ENCODE peak calls at places on chromosomes 16 and 17, in nine cellular contexts. One of them, this sample, is unnamed.

GRCh38 chr17:63961355-63962207 is 11.1 kb downstream of the SCN4A start:
- DNase-seq in IMR-90: peak
- DNase-seq in hepatocyte: peak
- DNase-seq in cardiac fibroblast: peak
- DNase-seq in heart left ventricle: peak
- DNase-seq in AG10803: peak
- DNase-seq in fibroblast of the aortic adventitia: peak
- DNase-seq in heart right ventricle: peak
- DNase-seq in epithelial cell of esophagus: peak
- DNase-seq in this sample: peak

GRCh38 chr17:66397486-66397885 is 95.1 kb downstream of the PRKCA start:
- DNase-seq in IMR-90: no peak
- DNase-seq in hepatocyte: no peak
- DNase-seq in cardiac fibroblast: no peak
- DNase-seq in heart left ventricle: no peak
- DNase-seq in AG10803: no peak
- DNase-seq in fibroblast of the aortic adventitia: peak
- DNase-seq in heart right ventricle: no peak
- DNase-seq in epithelial cell of esophagus: no peak
- DNase-seq in this sample: no peak

GRCh38 chr17:61411114-61411943 is 11.7 kb downstream of the TBX2 start:
- DNase-seq in IMR-90: peak
- DNase-seq in hepatocyte: peak
- DNase-seq in cardiac fibroblast: peak
- DNase-seq in heart left ventricle: peak
- DNase-seq in AG10803: peak
- DNase-seq in fibroblast of the aortic adventitia: peak
- DNase-seq in heart right ventricle: peak
- DNase-seq in epithelial cell of esophagus: peak
- DNase-seq in this sample: no peak

GRCh38 chr16:74627506-74628220 is 20.7 kb upstream of the GLG1 start:
- DNase-seq in IMR-90: peak
- DNase-seq in hepatocyte: no peak
- DNase-seq in cardiac fibroblast: no peak
- DNase-seq in heart left ventricle: no peak
- DNase-seq in AG10803: peak
- DNase-seq in fibroblast of the aortic adventitia: no peak
- DNase-seq in heart right ventricle: peak
- DNase-seq in epithelial cell of esophagus: no peak
- DNase-seq in this sample: no peak

GRCh38 chr17:29181226-29181625 is 1.0 kb upstream of the MYO18A start:
- DNase-seq in IMR-90: no peak
- DNase-seq in hepatocyte: no peak
- DNase-seq in cardiac fibroblast: no peak
- DNase-seq in heart left ventricle: no peak
- DNase-seq in AG10803: no peak
- DNase-seq in fibroblast of the aortic adventitia: no peak
- DNase-seq in heart right ventricle: no peak
- DNase-seq in epithelial cell of esophagus: peak
- DNase-seq in this sample: no peak

GRCh38 chr16:50888486-50889261 is 146.8 kb downstream of the CYLD start:
- DNase-seq in IMR-90: no peak
- DNase-seq in hepatocyte: no peak
- DNase-seq in cardiac fibroblast: no peak
- DNase-seq in heart left ventricle: no peak
- DNase-seq in AG10803: no peak
- DNase-seq in fibroblast of the aortic adventitia: no peak
- DNase-seq in heart right ventricle: no peak
- DNase-seq in epithelial cell of esophagus: no peak
- DNase-seq in this sample: no peak

GRCh38 chr17:16927641-16928321 is 44.1 kb downstream of the TNFRSF13B start:
- DNase-seq in IMR-90: no peak
- DNase-seq in hepatocyte: no peak
- DNase-seq in cardiac fibroblast: no peak
- DNase-seq in heart left ventricle: no peak
- DNase-seq in AG10803: no peak
- DNase-seq in fibroblast of the aortic adventitia: no peak
- DNase-seq in heart right ventricle: no peak
- DNase-seq in epithelial cell of esophagus: no peak
- DNase-seq in this sample: no peak

GRCh38 chr17:36731091-36731490 is 129.7 kb downstream of the MRM1 start:
- DNase-seq in IMR-90: no peak
- DNase-seq in hepatocyte: no peak
- DNase-seq in cardiac fibroblast: no peak
- DNase-seq in heart left ventricle: no peak
- DNase-seq in AG10803: no peak
- DNase-seq in fibroblast of the aortic adventitia: no peak
- DNase-seq in heart right ventricle: no peak
- DNase-seq in epithelial cell of esophagus: peak
- DNase-seq in this sample: no peak

GRCh38 chr17:39261286-39261685 is 35.5 kb upstream of the STAC2 start:
- DNase-seq in IMR-90: no peak
- DNase-seq in hepatocyte: no peak
- DNase-seq in cardiac fibroblast: no peak
- DNase-seq in heart left ventricle: no peak
- DNase-seq in AG10803: no peak
- DNase-seq in fibroblast of the aortic adventitia: no peak
- DNase-seq in heart right ventricle: no peak
- DNase-seq in epithelial cell of esophagus: no peak
- DNase-seq in this sample: no peak

GRCh38 chr17:14310584-14310983 is 9.7 kb downstream of the HS3ST3B1 start:
- DNase-seq in IMR-90: no peak
- DNase-seq in hepatocyte: no peak
- DNase-seq in cardiac fibroblast: no peak
- DNase-seq in heart left ventricle: no peak
- DNase-seq in AG10803: no peak
- DNase-seq in fibroblast of the aortic adventitia: no peak
- DNase-seq in heart right ventricle: peak
- DNase-seq in epithelial cell of esophagus: no peak
- DNase-seq in this sample: no peak

GRCh38 chr16:87795336-87795735 is 29.6 kb upstream of the KLHDC4 start:
- DNase-seq in IMR-90: no peak
- DNase-seq in hepatocyte: no peak
- DNase-seq in cardiac fibroblast: no peak
- DNase-seq in heart left ventricle: no peak
- DNase-seq in AG10803: no peak
- DNase-seq in fibroblast of the aortic adventitia: no peak
- DNase-seq in heart right ventricle: no peak
- DNase-seq in epithelial cell of esophagus: no peak
- DNase-seq in this sample: no peak

GRCh38 chr17:73307130-73307529 is 4.7 kb downstream of the CDC42EP4 start:
- DNase-seq in IMR-90: no peak
- DNase-seq in hepatocyte: no peak
- DNase-seq in cardiac fibroblast: no peak
- DNase-seq in heart left ventricle: no peak
- DNase-seq in AG10803: no peak
- DNase-seq in fibroblast of the aortic adventitia: no peak
- DNase-seq in heart right ventricle: no peak
- DNase-seq in epithelial cell of esophagus: no peak
- DNase-seq in this sample: peak

GRCh38 chr16:526181-527014 is 1.1 kb upstream of the CAPN15 start:
- DNase-seq in IMR-90: peak
- DNase-seq in hepatocyte: peak
- DNase-seq in cardiac fibroblast: peak
- DNase-seq in heart left ventricle: peak
- DNase-seq in AG10803: peak
- DNase-seq in fibroblast of the aortic adventitia: peak
- DNase-seq in heart right ventricle: peak
- DNase-seq in epithelial cell of esophagus: peak
- DNase-seq in this sample: peak

GRCh38 chr16:84199861-84200260 is 8.9 kb downstream of the ADAD2 start:
- DNase-seq in IMR-90: no peak
- DNase-seq in hepatocyte: no peak
- DNase-seq in cardiac fibroblast: no peak
- DNase-seq in heart left ventricle: no peak
- DNase-seq in AG10803: peak
- DNase-seq in fibroblast of the aortic adventitia: no peak
- DNase-seq in heart right ventricle: no peak
- DNase-seq in epithelial cell of esophagus: peak
- DNase-seq in this sample: peak

GRCh38 chr17:41527076-41528023 is 758 bp downstream of the KRT19 start:
- DNase-seq in IMR-90: no peak
- DNase-seq in hepatocyte: peak
- DNase-seq in cardiac fibroblast: peak
- DNase-seq in heart left ventricle: no peak
- DNase-seq in AG10803: no peak
- DNase-seq in fibroblast of the aortic adventitia: no peak
- DNase-seq in heart right ventricle: no peak
- DNase-seq in epithelial cell of esophagus: no peak
- DNase-seq in this sample: no peak

GRCh38 chr17:78645421-78646295 is 68.5 kb upstream of the DNAH17 start:
- DNase-seq in IMR-90: peak
- DNase-seq in hepatocyte: no peak
- DNase-seq in cardiac fibroblast: peak
- DNase-seq in heart left ventricle: peak
- DNase-seq in AG10803: no peak
- DNase-seq in fibroblast of the aortic adventitia: peak
- DNase-seq in heart right ventricle: peak
- DNase-seq in epithelial cell of esophagus: no peak
- DNase-seq in this sample: peak

DNA sequence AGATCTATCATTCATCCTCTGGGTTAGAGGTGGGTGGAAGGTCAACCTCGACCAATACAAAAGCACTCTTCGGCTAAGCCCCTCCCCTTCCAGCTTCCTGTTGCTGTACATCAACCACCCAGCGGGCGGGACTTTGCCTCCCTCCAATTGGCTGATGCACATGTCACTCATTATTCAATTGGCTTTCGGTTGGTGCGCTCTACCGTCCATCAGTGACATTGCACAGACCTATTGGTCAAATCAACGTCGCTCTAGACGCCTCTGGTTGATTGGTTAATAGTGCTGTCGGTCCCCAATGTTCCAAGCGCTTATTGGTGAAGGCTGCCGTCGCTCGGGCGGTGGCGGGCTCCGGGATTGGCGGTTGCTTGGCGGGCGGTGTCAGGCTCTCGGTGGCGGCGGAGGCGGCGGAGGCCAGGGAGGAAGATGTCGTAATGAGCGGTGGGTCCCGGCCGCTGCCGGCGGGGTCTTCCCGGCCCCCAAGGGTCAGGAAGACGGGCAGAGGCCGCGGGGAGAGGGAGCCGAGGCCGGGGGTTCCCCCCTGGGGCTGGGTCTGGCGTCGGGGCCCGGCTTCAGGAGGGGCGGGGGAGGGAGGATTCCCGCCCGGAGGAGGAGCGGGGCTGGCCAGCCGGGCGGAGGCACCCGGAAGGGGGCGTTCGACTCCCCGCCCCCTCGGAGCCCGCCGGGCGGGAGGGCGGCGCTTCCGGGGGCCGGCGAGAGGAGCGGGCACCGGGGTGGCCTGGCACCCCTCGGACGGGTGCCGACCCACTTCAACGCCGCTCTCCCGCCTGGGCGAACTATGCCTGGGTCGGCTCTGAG is at the start of gene SP2:
- DNase-seq in IMR-90: peak
- DNase-seq in hepatocyte: peak
- DNase-seq in cardiac fibroblast: peak
- DNase-seq in heart left ventricle: peak
- DNase-seq in AG10803: peak
- DNase-seq in fibroblast of the aortic adventitia: peak
- DNase-seq in heart right ventricle: peak
- DNase-seq in epithelial cell of esophagus: peak
- DNase-seq in this sample: peak
- TF ChIP-seq CTCF in IMR-90: no peak
- TF ChIP-seq CTCF in hepatocyte: no peak
- TF ChIP-seq CTCF in cardiac fibroblast: no peak
- TF ChIP-seq CTCF in heart left ventricle: peak
- TF ChIP-seq CTCF in AG10803: no peak
- TF ChIP-seq CTCF in fibroblast of the aortic adventitia: no peak
- TF ChIP-seq CTCF in heart right ventricle: no peak
- TF ChIP-seq CTCF in epithelial cell of esophagus: no peak
- TF ChIP-seq CTCF in this sample: no peak

DNA sequence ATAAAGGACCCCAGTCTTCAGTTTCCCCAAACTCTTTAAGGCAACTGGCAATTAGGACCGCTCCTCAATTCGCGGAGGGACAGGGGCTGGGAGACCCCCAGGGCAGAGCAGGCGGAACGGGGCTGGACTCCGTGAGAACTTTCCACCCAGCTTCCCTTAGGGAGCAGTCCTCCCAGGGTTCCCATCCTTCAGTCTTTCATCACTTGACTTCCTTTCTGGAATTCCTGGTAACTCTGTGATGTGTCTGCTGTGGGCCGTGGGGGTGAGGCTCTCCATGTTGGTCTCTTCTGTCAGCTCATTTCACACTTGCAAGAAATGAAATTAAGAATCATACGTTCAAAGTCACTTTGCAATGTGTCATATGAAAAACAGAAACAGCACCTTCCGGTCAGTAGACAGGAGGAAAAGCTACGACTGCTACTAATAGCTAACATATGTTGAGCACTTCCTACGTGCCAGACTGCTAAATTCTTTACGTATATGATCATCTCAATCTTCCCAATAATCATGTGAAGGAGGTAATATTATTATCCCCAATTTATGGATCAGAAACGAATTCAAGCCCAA is 5.4 kb upstream of the BBS2 start:
- DNase-seq in IMR-90: peak
- DNase-seq in hepatocyte: no peak
- DNase-seq in cardiac fibroblast: peak
- DNase-seq in heart left ventricle: no peak
- DNase-seq in AG10803: peak
- DNase-seq in fibroblast of the aortic adventitia: peak
- DNase-seq in heart right ventricle: no peak
- DNase-seq in epithelial cell of esophagus: no peak
- DNase-seq in this sample: no peak
- TF ChIP-seq CTCF in IMR-90: no peak
- TF ChIP-seq CTCF in hepatocyte: no peak
- TF ChIP-seq CTCF in cardiac fibroblast: no peak
- TF ChIP-seq CTCF in heart left ventricle: no peak
- TF ChIP-seq CTCF in AG10803: no peak
- TF ChIP-seq CTCF in fibroblast of the aortic adventitia: no peak
- TF ChIP-seq CTCF in heart right ventricle: no peak
- TF ChIP-seq CTCF in epithelial cell of esophagus: no peak
- TF ChIP-seq CTCF in this sample: no peak

GRCh38 chr16:58843675-58844074 is 109.6 kb upstream of the GOT2 start:
- DNase-seq in IMR-90: peak
- DNase-seq in hepatocyte: peak
- DNase-seq in cardiac fibroblast: peak
- DNase-seq in heart left ventricle: no peak
- DNase-seq in AG10803: peak
- DNase-seq in fibroblast of the aortic adventitia: peak
- DNase-seq in heart right ventricle: no peak
- DNase-seq in epithelial cell of esophagus: peak
- DNase-seq in this sample: peak
- TF ChIP-seq CTCF in IMR-90: peak
- TF ChIP-seq CTCF in hepatocyte: peak
- TF ChIP-seq CTCF in cardiac fibroblast: no peak
- TF ChIP-seq CTCF in heart left ventricle: no peak
- TF ChIP-seq CTCF in AG10803: peak
- TF ChIP-seq CTCF in fibroblast of the aortic adventitia: no peak
- TF ChIP-seq CTCF in heart right ventricle: peak
- TF ChIP-seq CTCF in epithelial cell of esophagus: no peak
- TF ChIP-seq CTCF in this sample: peak

DNA sequence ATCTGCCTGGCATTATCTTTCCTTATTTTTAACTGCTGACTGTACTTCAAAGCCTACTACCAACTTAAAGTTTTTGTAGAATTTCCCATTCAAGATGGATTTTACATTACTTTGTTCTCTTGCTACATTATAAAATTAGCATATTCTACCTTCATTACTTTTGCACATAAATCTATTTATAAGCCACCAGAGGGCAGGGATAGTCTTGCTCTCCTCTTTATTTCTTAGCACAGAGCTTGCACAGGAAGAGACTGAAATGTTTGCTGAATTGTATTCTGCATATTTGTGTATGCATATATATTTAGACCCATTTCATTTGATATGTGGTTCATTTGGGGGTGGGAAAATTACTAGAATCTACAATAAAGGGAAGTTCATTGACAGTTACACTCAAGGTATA is 108.0 kb downstream of the SKAP1 start:
- DNase-seq in IMR-90: peak
- DNase-seq in hepatocyte: no peak
- DNase-seq in cardiac fibroblast: peak
- DNase-seq in heart left ventricle: no peak
- DNase-seq in AG10803: peak
- DNase-seq in fibroblast of the aortic adventitia: peak
- DNase-seq in heart right ventricle: no peak
- DNase-seq in epithelial cell of esophagus: peak
- DNase-seq in this sample: no peak
- TF ChIP-seq CTCF in IMR-90: peak
- TF ChIP-seq CTCF in hepatocyte: no peak
- TF ChIP-seq CTCF in cardiac fibroblast: no peak
- TF ChIP-seq CTCF in heart left ventricle: no peak
- TF ChIP-seq CTCF in AG10803: peak
- TF ChIP-seq CTCF in fibroblast of the aortic adventitia: peak
- TF ChIP-seq CTCF in heart right ventricle: no peak
- TF ChIP-seq CTCF in epithelial cell of esophagus: no peak
- TF ChIP-seq CTCF in this sample: no peak

This sample was measured in MCF 10A.